ENCODE peak calls at places on chromosomes 12 and 14, in six cellular contexts. S is HFF-Myc, P is NT2/D1, K is SJCRH30, C is A549, R is astrocyte of the spinal cord. T is an unnamed sample.

GRCh38 chr12:130571734-130572133 is 144.4 kb downstream of the RIMBP2 start:
- DNase-seq in S (no peak), R (no peak), K (no peak), P (no peak), C (no peak), T (no peak)

GRCh38 chr12:12331244-12331771 is 18.7 kb downstream of the MANSC1 start:
- DNase-seq in S (no peak), P (no peak), R (no peak), C (no peak), K (no peak), T (no peak)

GRCh38 chr12:88399811-88400210 is 180.5 kb downstream of the KITLG start:
- DNase-seq in C (no peak), S (no peak), R (no peak), P (no peak), K (no peak), T (peak)

GRCh38 chr12:108649668-108650067 is 16.0 kb upstream of the SELPLG start:
- DNase-seq in C (peak), K (no peak), P (no peak), S (no peak), R (peak), T (peak)

GRCh38 chr14:94544726-94545125 is 16.5 kb upstream of the SERPINA4 start:
- DNase-seq in C (no peak), P (no peak), R (no peak), K (no peak), S (no peak), T (no peak)

GRCh38 chr12:92055877-92056276 is 89.8 kb downstream of the BTG1 start:
- DNase-seq in S (no peak), K (no peak), R (no peak), P (no peak), C (no peak), T (peak)

GRCh38 chr14:35653045-35653444 is 119.1 kb downstream of the INSM2 start:
- DNase-seq in C (no peak), S (no peak), P (no peak), R (no peak), K (no peak), T (no peak)

GRCh38 chr12:63844391-63845341 is at the start of gene SRGAP1:
- DNase-seq in S (no peak), K (peak), R (peak), P (no peak), C (peak), T (peak)

GRCh38 chr14:48936352-48936751 is 649.8 kb downstream of the RPS29 start:
- DNase-seq in S (no peak), C (no peak), R (peak), K (peak), P (no peak), T (no peak)

GRCh38 chr12:9742665-9743064 is 9.8 kb upstream of the CLECL1 start:
- DNase-seq in S (no peak), C (no peak), K (no peak), P (no peak), R (no peak), T (no peak)

GRCh38 chr14:103418508-103418818 is 33.2 kb downstream of the MARK3 start:
- DNase-seq in K (peak), P (no peak), S (no peak), C (no peak), R (peak), T (peak)

GRCh38 chr12:78898416-78898815 is 33.8 kb downstream of the SYT1 start:
- DNase-seq in P (no peak), C (no peak), K (peak), R (peak), S (no peak), T (no peak)

GRCh38 chr12:46209914-46210834 is 58.7 kb downstream of the SLC38A1 start:
- DNase-seq in P (no peak), C (no peak), K (peak), S (no peak), R (no peak), T (peak)

GRCh38 chr12:113135178-113136127 is at the start of gene RASAL1:
- DNase-seq in P (peak), S (no peak), R (no peak), C (peak), K (no peak), T (peak)

GRCh38 chr12:19833775-19834501 is 394.6 kb downstream of the AEBP2 start:
- DNase-seq in P (peak), C (no peak), S (no peak), K (peak), R (peak), T (peak)

GRCh38 chr12:88388566-88389269 is 191.6 kb downstream of the KITLG start:
- DNase-seq in K (no peak), C (no peak), R (peak), S (no peak), P (no peak), T (peak)

DNA sequence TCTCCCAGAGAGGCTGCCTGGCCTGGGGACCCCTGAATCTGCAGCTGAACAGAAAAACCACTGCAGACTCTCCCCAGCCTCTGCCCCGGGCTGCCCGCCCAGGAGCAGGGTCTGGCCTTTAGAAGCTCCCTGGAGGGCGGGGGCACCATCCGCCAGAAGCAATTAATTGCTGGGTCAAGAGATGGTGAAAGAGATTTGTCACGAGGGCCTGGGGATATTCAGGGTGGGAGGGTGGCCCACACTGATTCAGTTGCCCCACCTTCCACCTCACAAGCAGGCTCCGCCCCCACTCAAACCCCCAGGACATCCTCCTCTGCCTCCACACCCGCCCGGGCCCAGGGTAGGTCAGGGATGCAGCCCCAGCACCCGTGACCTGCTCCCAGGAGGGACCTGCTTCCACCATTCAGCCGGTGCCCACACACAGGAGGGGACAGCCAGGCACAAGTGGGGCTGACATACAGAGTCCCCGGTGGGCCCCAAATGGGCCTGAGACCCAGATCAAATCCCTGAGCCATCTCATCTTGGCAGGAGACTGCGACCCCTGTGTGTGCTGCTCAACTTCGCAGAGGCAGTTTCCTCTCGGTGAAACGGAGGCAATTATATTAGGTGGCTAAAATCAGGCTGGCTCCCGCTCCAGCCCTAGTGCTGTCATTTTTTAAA is 23.0 kb downstream of the NCOR2 start:
- DNase-seq in S (no peak), K (peak), C (no peak), P (no peak), R (no peak), T (no peak)
- H3K4me3 ChIP-seq in S (no peak), K (no peak), C (no peak), P (no peak), R (no peak), T (no peak)

GRCh38 chr12:116910280-116910644 is 488 bp upstream of the FBXW8 start:
- DNase-seq in R (no peak), P (no peak), C (no peak), S (no peak), K (no peak), T (no peak)
- H3K4me3 ChIP-seq in R (peak), P (peak), C (peak), S (peak), K (peak), T (peak)

DNA sequence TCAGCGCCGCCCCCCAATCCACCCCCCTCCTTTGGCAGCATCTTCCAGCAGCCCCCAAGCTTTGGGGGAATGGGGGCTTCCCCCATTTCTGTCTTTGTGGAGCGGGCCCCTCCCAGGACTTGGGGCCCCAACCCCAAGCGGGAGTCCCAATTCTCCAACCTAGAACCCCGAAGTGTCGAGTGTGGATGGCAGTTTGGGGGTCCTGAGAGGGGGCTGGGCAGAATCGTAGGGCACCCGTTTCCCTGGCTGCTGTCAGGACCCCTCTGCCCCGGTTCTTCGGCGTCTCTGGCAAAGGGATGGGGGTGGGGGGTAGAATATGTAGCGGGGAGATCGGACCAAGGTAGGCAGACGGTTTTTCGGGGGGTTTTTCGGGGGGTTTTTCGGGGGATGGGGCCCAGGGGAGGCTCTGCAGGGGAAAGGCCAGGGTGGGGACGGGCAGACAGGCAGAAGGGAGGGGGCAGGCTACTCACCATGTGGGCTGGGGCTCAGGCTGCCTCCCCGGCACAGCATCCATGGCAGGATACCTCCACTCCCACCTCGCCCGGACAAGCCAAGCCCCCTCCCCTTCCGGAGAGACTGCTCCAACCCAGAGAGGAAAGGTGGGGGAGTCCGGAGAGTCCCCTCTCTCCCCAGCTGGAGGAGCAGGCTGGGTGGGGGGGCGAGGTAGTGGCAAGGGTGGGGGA is 739 bp downstream of the JPH4 start:
- DNase-seq in C (no peak), P (no peak), S (no peak), K (no peak), R (no peak), T (no peak)
- H3K4me3 ChIP-seq in C (no peak), P (no peak), S (no peak), K (no peak), R (no peak), T (no peak)

GRCh38 chr14:68788275-68789001 is 4.4 kb downstream of the ZFP36L1 start:
- DNase-seq in C (no peak), S (no peak), R (peak), P (no peak), K (no peak), T (no peak)
- H3K4me3 ChIP-seq in C (peak), S (peak), R (peak), P (no peak), K (no peak), T (peak)

T was measured in mammary epithelial cell.